ENCODE peak calls at places on chromosome 6, in eight cellular contexts. I, F, Z, V, U, E, R and Y are unnamed samples.

GRCh38 chr6:42448391-42448790 is 3.3 kb downstream of the TRERF1 start:
- DNase-seq in I (no peak), F (no peak), Z (no peak), U (no peak), R (no peak), E (no peak), V (no peak), Y (no peak)

GRCh38 chr6:119444642-119445557 is 95.3 kb upstream of the MAN1A1 start:
- DNase-seq in U (no peak), F (peak; percentile 38), Z (no peak), V (peak; percentile 22), R (no peak), E (no peak), I (no peak), Y (no peak)

GRCh38 chr6:141874930-141875602 is 257.7 kb upstream of the GJE1 start:
- DNase-seq in I (peak; percentile 37), U (no peak), R (no peak), V (peak; percentile 34), F (no peak), E (no peak), Z (no peak), Y (no peak)

GRCh38 chr6:45697605-45698004 is 318.1 kb downstream of the CLIC5 start:
- DNase-seq in V (peak; percentile 99), R (no peak), E (no peak), U (no peak), Z (no peak), I (peak; percentile 96), F (peak; percentile 100), Y (no peak)

GRCh38 chr6:167139761-167140160 is 16.9 kb downstream of the CCR6 start:
- DNase-seq in I (no peak), E (no peak), U (no peak), R (no peak), F (no peak), V (no peak), Z (no peak), Y (no peak)

GRCh38 chr6:26272171-26272631 is 92.8 kb upstream of the BTN3A2 start:
- DNase-seq in R (peak; percentile 67), F (no peak), E (no peak), U (no peak), V (no peak), Z (peak; percentile 39), I (peak; percentile 23), Y (peak; percentile 75)

GRCh38 chr6:170404036-170404435 is 97.5 kb downstream of the FAM120B start:
- DNase-seq in E (no peak), R (no peak), U (no peak), Z (no peak), I (no peak), V (no peak), F (peak; percentile 82), Y (no peak)

GRCh38 chr6:1686117-1687098 is 76.7 kb downstream of the FOXC1 start:
- DNase-seq in Z (no peak), U (no peak), E (peak; percentile 44), F (peak; percentile 99), R (peak; percentile 27), V (peak; percentile 96), I (peak; percentile 96), Y (peak; percentile 62)

GRCh38 chr6:147776631-147777030 is 268.1 kb downstream of the SAMD5 start:
- DNase-seq in Z (no peak), R (no peak), U (no peak), F (no peak), I (no peak), V (no peak), E (no peak), Y (no peak)

GRCh38 chr6:128275030-128275429 is 245.4 kb downstream of the PTPRK start:
- DNase-seq in Z (no peak), E (no peak), V (peak; percentile 84), F (peak; percentile 65), I (peak; percentile 61), U (no peak), R (no peak), Y (no peak)

GRCh38 chr6:40774932-40775331 is 187.8 kb upstream of the LRFN2 start:
- DNase-seq in Z (no peak), V (no peak), R (no peak), U (no peak), F (no peak), I (peak; percentile 27), E (no peak), Y (no peak)

GRCh38 chr6:122845464-122845863 is 56.4 kb downstream of the SMPDL3A start:
- DNase-seq in I (no peak), E (no peak), Z (no peak), U (no peak), F (no peak), R (no peak), V (no peak), Y (no peak)

DNA sequence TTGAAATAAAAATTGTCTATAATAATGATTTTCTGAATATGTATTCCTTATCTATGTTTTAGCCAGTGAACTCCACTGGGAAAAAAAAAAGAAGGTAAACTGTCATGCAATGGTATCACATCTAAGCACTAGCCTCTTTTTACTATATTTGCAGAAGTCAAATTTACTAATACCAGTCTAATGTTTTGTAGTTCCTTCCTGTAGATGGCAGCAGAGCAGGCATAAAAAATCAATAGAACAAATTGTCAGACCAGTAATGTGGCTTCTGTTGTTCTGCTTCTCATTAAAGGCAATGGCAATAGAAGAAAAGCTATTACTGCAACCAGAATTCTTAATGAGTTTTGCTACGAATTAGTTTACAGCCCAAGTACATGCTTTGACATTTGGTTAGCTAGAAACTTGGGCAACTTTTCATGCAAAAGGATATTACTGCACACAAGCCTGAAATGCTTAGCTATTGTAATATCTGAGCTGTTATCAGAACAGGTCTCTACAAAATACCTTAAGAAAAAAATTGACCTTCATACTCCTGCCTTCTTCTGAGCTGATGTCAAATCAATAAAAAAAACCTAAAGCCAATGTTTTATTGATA is 476.9 kb downstream of the KHDRBS2 start:
- DNase-seq in F (no peak), V (no peak), I (peak; percentile 24), R (peak; percentile 58), Z (no peak), E (no peak), U (no peak), Y (no peak)
- TF ChIP-seq CTCF in F (no peak), V (peak; percentile 43), I (peak; percentile 32), R (no peak), Z (peak; percentile 11), E (peak; percentile 10), U (no peak), Y (peak; percentile 59)

DNA sequence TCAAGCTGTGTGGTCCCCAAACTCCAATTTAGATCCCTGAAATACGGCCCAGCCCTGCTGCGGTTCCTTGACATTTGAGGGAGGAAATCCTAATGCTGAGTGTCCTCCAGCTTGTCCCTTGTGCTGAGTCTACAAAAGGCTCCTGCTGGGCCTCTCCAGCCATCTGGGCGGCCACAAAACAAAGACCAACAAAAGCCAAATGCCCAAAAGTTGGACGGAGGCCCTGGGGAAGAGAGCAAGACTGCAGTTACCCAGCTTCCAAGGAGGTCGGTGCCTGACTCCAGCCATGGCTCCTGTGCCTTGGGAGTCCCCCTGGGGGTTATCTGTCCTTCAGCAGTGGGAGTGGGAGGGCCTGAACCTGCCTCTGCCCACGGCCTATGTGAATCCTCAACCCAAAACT is 162.4 kb upstream of the PDE10A start:
- DNase-seq in V (no peak), Z (no peak), I (no peak), E (no peak), U (no peak), F (no peak), R (no peak), Y (no peak)
- H3K4me3 ChIP-seq in V (no peak overlapping the region), Z (no peak overlapping the region), I (no peak overlapping the region), E (no peak overlapping the region), U (no peak overlapping the region), F (no peak overlapping the region), R (no peak overlapping the region), Y (no peak overlapping the region)

GRCh38 chr6:112114577-112115223 is 27.3 kb downstream of the FAM229B start:
- DNase-seq in E (no peak), I (no peak), V (no peak), Z (no peak), F (no peak), R (no peak), U (no peak), Y (no peak)

GRCh38 chr6:112117554-112117953 is 30.2 kb downstream of the FAM229B start:
- DNase-seq in R (no peak), Z (no peak), U (no peak), V (peak; percentile 62), E (no peak), I (peak; percentile 73), F (peak; percentile 76), Y (no peak)

GRCh38 chr6:112113918-112114317 is 26.5 kb downstream of the FAM229B start:
- DNase-seq in R (no peak), U (no peak), Z (no peak), I (no peak), V (no peak), E (no peak), F (no peak), Y (no peak)

GRCh38 chr6:112118034-112118433 is 30.6 kb downstream of the FAM229B start:
- DNase-seq in R (no peak), F (peak; percentile 7), I (peak; percentile 16), Z (no peak), V (peak; percentile 5), E (no peak), U (no peak), Y (no peak)

GRCh38 chr6:112116215-112116614 is 28.8 kb downstream of the FAM229B start:
- DNase-seq in I (no peak), V (no peak), R (no peak), U (no peak), E (no peak), F (no peak), Z (no peak), Y (no peak)
- TF ChIP-seq CTCF in I (peak; percentile 13), V (no peak), R (no peak), U (no peak), E (no peak), F (no peak), Z (no peak), Y (no peak)

GRCh38 chr6:142941018-142941417 is 4.0 kb downstream of the HIVEP2 start:
- DNase-seq in V (no peak), I (no peak), E (no peak), U (no peak), F (no peak), R (no peak), Z (no peak), Y (no peak)

GRCh38 chr6:142942805-142943227 is 2.2 kb downstream of the HIVEP2 start:
- DNase-seq in E (no peak), F (peak; percentile 57), R (no peak), Z (no peak), I (peak; percentile 75), V (peak; percentile 54), U (no peak), Y (no peak)

GRCh38 chr6:142938510-142938909 is 6.5 kb downstream of the HIVEP2 start:
- DNase-seq in Z (no peak), U (no peak), I (no peak), E (no peak), F (no peak), R (no peak), V (no peak), Y (no peak)

GRCh38 chr6:142942238-142942637 is 2.7 kb downstream of the HIVEP2 start:
- DNase-seq in R (no peak), U (no peak), V (no peak), E (no peak), F (no peak), Z (no peak), I (peak; percentile 22), Y (no peak)

DNA sequence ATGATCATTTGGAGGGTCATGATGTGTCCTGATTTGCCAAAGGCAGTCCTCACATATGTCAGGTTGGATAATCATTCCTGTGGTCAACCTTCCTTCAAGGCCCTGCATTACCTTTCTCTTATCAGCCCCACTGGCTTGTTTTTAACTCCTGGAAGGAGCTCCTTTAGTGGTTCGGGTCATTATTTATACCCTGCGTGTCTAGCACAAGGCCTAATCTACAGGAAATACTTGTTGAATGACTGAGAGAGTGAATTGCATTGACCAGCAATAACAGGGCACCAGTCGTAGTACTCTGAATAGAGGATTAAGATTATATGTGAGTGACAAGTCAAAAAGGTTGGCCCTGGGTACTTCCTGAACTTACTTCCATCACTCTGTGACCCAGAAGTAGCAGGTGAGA is 4.5 kb downstream of the HIVEP2 start:
- DNase-seq in I (peak; percentile 66), E (no peak), V (peak; percentile 73), F (peak; percentile 86), R (no peak), Z (no peak), U (no peak), Y (no peak)
- H3K4me3 ChIP-seq in I (no peak overlapping the region), E (no peak overlapping the region), V (no peak overlapping the region), F (no peak overlapping the region), R (no peak overlapping the region), Z (no peak overlapping the region), U (no peak overlapping the region), Y (no peak overlapping the region)